ENCODE peak calls at places on chromosomes 2 and 18, in ten cellular contexts. One of them, this sample, is unnamed.

GRCh38 chr2:156125018-156125417 is 207.5 kb downstream of the NR4A2 start:
- DNase-seq in transverse colon: no peak
- DNase-seq in dorsolateral prefrontal cortex: no peak
- DNase-seq in heart left ventricle: no peak
- DNase-seq in psoas muscle: no peak
- DNase-seq in kidney: no peak
- DNase-seq in sigmoid colon: no peak
- DNase-seq in lower lobe of right lung: no peak
- DNase-seq in IMR-90: no peak
- DNase-seq in GM23338: peak; percentile 45
- DNase-seq in this sample: peak; percentile 20

GRCh38 chr2:204871246-204871953 is 326.1 kb downstream of the PARD3B start:
- DNase-seq in IMR-90: peak; percentile 69
- DNase-seq in sigmoid colon: no peak
- DNase-seq in dorsolateral prefrontal cortex: no peak
- DNase-seq in heart left ventricle: no peak
- DNase-seq in kidney: no peak
- DNase-seq in lower lobe of right lung: no peak
- DNase-seq in GM23338: peak; percentile 43
- DNase-seq in psoas muscle: no peak
- DNase-seq in transverse colon: no peak
- DNase-seq in this sample: peak; percentile 18

GRCh38 chr18:12092398-12093229 is 1.0 kb upstream of the ANKRD62 start:
- DNase-seq in lower lobe of right lung: no peak
- DNase-seq in GM23338: peak; percentile 69
- DNase-seq in psoas muscle: no peak
- DNase-seq in dorsolateral prefrontal cortex: no peak
- DNase-seq in IMR-90: no peak
- DNase-seq in transverse colon: peak; percentile 63
- DNase-seq in sigmoid colon: no peak
- DNase-seq in kidney: peak; percentile 45
- DNase-seq in heart left ventricle: no peak
- DNase-seq in this sample: no peak

GRCh38 chr18:42649636-42650035 is 465.8 kb downstream of the RIT2 start:
- DNase-seq in sigmoid colon: no peak
- DNase-seq in transverse colon: no peak
- DNase-seq in psoas muscle: no peak
- DNase-seq in IMR-90: no peak
- DNase-seq in dorsolateral prefrontal cortex: no peak
- DNase-seq in GM23338: no peak
- DNase-seq in lower lobe of right lung: no peak
- DNase-seq in heart left ventricle: no peak
- DNase-seq in kidney: no peak
- DNase-seq in this sample: peak; percentile 44

GRCh38 chr2:102313025-102313424 is 1.7 kb downstream of the IL1RL1 start:
- DNase-seq in sigmoid colon: no peak
- DNase-seq in lower lobe of right lung: no peak
- DNase-seq in heart left ventricle: no peak
- DNase-seq in GM23338: no peak
- DNase-seq in transverse colon: no peak
- DNase-seq in kidney: no peak
- DNase-seq in IMR-90: peak; percentile 95
- DNase-seq in dorsolateral prefrontal cortex: no peak
- DNase-seq in psoas muscle: no peak
- DNase-seq in this sample: no peak

GRCh38 chr2:167013227-167013626 is 124.9 kb downstream of the XIRP2 start:
- DNase-seq in kidney: no peak
- DNase-seq in lower lobe of right lung: no peak
- DNase-seq in psoas muscle: no peak
- DNase-seq in GM23338: no peak
- DNase-seq in transverse colon: no peak
- DNase-seq in IMR-90: peak; percentile 73
- DNase-seq in dorsolateral prefrontal cortex: no peak
- DNase-seq in sigmoid colon: no peak
- DNase-seq in heart left ventricle: no peak
- DNase-seq in this sample: no peak

GRCh38 chr2:61210332-61210981 is 48.5 kb downstream of the C2orf74 start:
- DNase-seq in transverse colon: no peak
- DNase-seq in GM23338: no peak
- DNase-seq in psoas muscle: no peak
- DNase-seq in IMR-90: peak; percentile 87
- DNase-seq in kidney: no peak
- DNase-seq in sigmoid colon: no peak
- DNase-seq in dorsolateral prefrontal cortex: no peak
- DNase-seq in heart left ventricle: no peak
- DNase-seq in lower lobe of right lung: no peak
- DNase-seq in this sample: no peak

GRCh38 chr2:82731824-82732223 is 1727.3 kb downstream of the SUCLG1 start:
- DNase-seq in dorsolateral prefrontal cortex: no peak
- DNase-seq in heart left ventricle: no peak
- DNase-seq in lower lobe of right lung: no peak
- DNase-seq in IMR-90: no peak
- DNase-seq in psoas muscle: no peak
- DNase-seq in kidney: no peak
- DNase-seq in transverse colon: no peak
- DNase-seq in sigmoid colon: no peak
- DNase-seq in GM23338: no peak
- DNase-seq in this sample: no peak

GRCh38 chr2:102422910-102423309 is at the start of gene IL18RAP:
- DNase-seq in lower lobe of right lung: no peak
- DNase-seq in transverse colon: no peak
- DNase-seq in GM23338: no peak
- DNase-seq in kidney: no peak
- DNase-seq in heart left ventricle: no peak
- DNase-seq in dorsolateral prefrontal cortex: no peak
- DNase-seq in IMR-90: no peak
- DNase-seq in sigmoid colon: no peak
- DNase-seq in psoas muscle: no peak
- DNase-seq in this sample: no peak

GRCh38 chr2:24360050-24360962 is at the start of gene ITSN2:
- DNase-seq in kidney: peak; percentile 95
- DNase-seq in GM23338: peak; percentile 89
- DNase-seq in psoas muscle: peak; percentile 90
- DNase-seq in IMR-90: peak; percentile 49
- DNase-seq in dorsolateral prefrontal cortex: peak; percentile 74
- DNase-seq in sigmoid colon: peak; percentile 88
- DNase-seq in lower lobe of right lung: peak; percentile 93
- DNase-seq in transverse colon: peak; percentile 87
- DNase-seq in heart left ventricle: peak; percentile 86
- DNase-seq in this sample: peak; percentile 88

GRCh38 chr2:157444643-157445040 is 753 bp upstream of the CYTIP start:
- DNase-seq in GM23338: no peak
- DNase-seq in heart left ventricle: no peak
- DNase-seq in IMR-90: no peak
- DNase-seq in lower lobe of right lung: no peak
- DNase-seq in sigmoid colon: no peak
- DNase-seq in transverse colon: no peak
- DNase-seq in psoas muscle: no peak
- DNase-seq in dorsolateral prefrontal cortex: no peak
- DNase-seq in kidney: no peak
- DNase-seq in this sample: no peak

GRCh38 chr2:36330456-36331395 is 24.9 kb upstream of the CRIM1 start:
- DNase-seq in IMR-90: peak; percentile 29
- DNase-seq in GM23338: no peak
- DNase-seq in transverse colon: no peak
- DNase-seq in psoas muscle: no peak
- DNase-seq in heart left ventricle: no peak
- DNase-seq in kidney: no peak
- DNase-seq in lower lobe of right lung: no peak
- DNase-seq in dorsolateral prefrontal cortex: no peak
- DNase-seq in sigmoid colon: no peak
- DNase-seq in this sample: no peak

GRCh38 chr2:3334392-3334791 is 43.2 kb downstream of the EIPR1 start:
- DNase-seq in dorsolateral prefrontal cortex: no peak
- DNase-seq in IMR-90: no peak
- DNase-seq in psoas muscle: no peak
- DNase-seq in kidney: no peak
- DNase-seq in transverse colon: no peak
- DNase-seq in heart left ventricle: no peak
- DNase-seq in GM23338: no peak
- DNase-seq in lower lobe of right lung: no peak
- DNase-seq in sigmoid colon: no peak
- DNase-seq in this sample: no peak

GRCh38 chr2:190607657-190608357 is 41.1 kb upstream of the NAB1 start:
- DNase-seq in transverse colon: no peak
- DNase-seq in dorsolateral prefrontal cortex: no peak
- DNase-seq in psoas muscle: no peak
- DNase-seq in IMR-90: peak; percentile 70
- DNase-seq in sigmoid colon: no peak
- DNase-seq in lower lobe of right lung: no peak
- DNase-seq in heart left ventricle: no peak
- DNase-seq in kidney: no peak
- DNase-seq in GM23338: no peak
- DNase-seq in this sample: no peak

GRCh38 chr2:88549616-88550292 is 77.5 kb downstream of the EIF2AK3 start:
- DNase-seq in sigmoid colon: no peak
- DNase-seq in transverse colon: no peak
- DNase-seq in dorsolateral prefrontal cortex: no peak
- DNase-seq in IMR-90: no peak
- DNase-seq in lower lobe of right lung: no peak
- DNase-seq in heart left ventricle: no peak
- DNase-seq in GM23338: peak; percentile 88
- DNase-seq in psoas muscle: no peak
- DNase-seq in kidney: no peak
- DNase-seq in this sample: peak; percentile 11

GRCh38 chr2:88556026-88556425 is 71.2 kb downstream of the EIF2AK3 start:
- DNase-seq in transverse colon: no peak
- DNase-seq in IMR-90: no peak
- DNase-seq in psoas muscle: no peak
- DNase-seq in kidney: no peak
- DNase-seq in sigmoid colon: no peak
- DNase-seq in lower lobe of right lung: no peak
- DNase-seq in heart left ventricle: no peak
- DNase-seq in dorsolateral prefrontal cortex: no peak
- DNase-seq in GM23338: no peak
- DNase-seq in this sample: no peak

GRCh38 chr2:88557290-88557689 is 70.0 kb downstream of the EIF2AK3 start:
- DNase-seq in psoas muscle: no peak
- DNase-seq in kidney: no peak
- DNase-seq in dorsolateral prefrontal cortex: no peak
- DNase-seq in sigmoid colon: no peak
- DNase-seq in heart left ventricle: no peak
- DNase-seq in transverse colon: peak; percentile 12
- DNase-seq in IMR-90: no peak
- DNase-seq in lower lobe of right lung: no peak
- DNase-seq in GM23338: no peak
- DNase-seq in this sample: no peak

GRCh38 chr2:88554189-88554588 is 73.1 kb downstream of the EIF2AK3 start:
- DNase-seq in kidney: no peak
- DNase-seq in psoas muscle: no peak
- DNase-seq in dorsolateral prefrontal cortex: no peak
- DNase-seq in sigmoid colon: no peak
- DNase-seq in GM23338: peak; percentile 63
- DNase-seq in IMR-90: no peak
- DNase-seq in heart left ventricle: no peak
- DNase-seq in transverse colon: no peak
- DNase-seq in lower lobe of right lung: no peak
- DNase-seq in this sample: peak; percentile 31
- TF ChIP-seq CTCF in kidney: peak; percentile 13
- TF ChIP-seq CTCF in psoas muscle: no peak
- TF ChIP-seq CTCF in dorsolateral prefrontal cortex: no peak
- TF ChIP-seq CTCF in sigmoid colon: no peak
- TF ChIP-seq CTCF in GM23338: peak; percentile 89
- TF ChIP-seq CTCF in IMR-90: no peak
- TF ChIP-seq CTCF in heart left ventricle: no peak
- TF ChIP-seq CTCF in transverse colon: no peak
- TF ChIP-seq CTCF in lower lobe of right lung: no peak
- TF ChIP-seq CTCF in this sample: peak; percentile 3

DNA sequence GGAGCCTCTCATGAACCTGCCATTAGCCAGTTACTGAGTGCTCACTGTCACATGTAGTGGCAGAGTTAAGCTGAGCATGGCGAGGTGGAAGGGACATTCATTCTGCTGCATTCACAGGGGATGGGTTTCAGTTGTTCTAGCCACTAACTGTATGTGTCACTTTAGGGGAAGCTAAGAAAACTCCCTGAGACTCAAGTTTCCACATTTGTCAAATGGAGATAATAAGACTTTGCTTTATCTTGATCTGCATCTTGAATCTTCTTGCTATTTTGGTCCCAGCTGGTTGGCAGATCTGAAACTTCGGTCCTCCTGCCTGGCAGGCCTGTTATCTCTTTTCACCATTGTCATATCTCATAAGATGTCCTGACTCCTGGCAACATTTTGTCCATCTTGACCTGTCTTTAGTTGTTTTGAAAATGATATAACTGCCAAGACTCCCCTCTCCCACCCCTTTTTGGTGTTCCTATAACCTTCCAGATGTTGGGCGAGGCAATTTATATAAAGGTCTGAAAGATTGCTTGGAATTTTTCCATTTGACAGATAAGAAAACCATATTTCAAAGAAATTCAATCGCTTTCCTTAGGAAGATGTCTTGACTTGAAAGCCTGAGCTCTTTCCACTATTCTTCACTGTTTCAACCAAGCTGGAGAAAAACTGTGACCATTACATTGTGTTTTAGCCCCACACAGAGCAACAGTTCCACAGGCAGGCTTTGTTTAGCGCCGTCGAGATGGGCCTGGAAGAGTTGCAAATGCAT is 33.3 kb downstream of the MYCN start:
- DNase-seq in transverse colon: no peak
- DNase-seq in kidney: no peak
- DNase-seq in lower lobe of right lung: no peak
- DNase-seq in IMR-90: no peak
- DNase-seq in GM23338: no peak
- DNase-seq in psoas muscle: no peak
- DNase-seq in sigmoid colon: no peak
- DNase-seq in dorsolateral prefrontal cortex: no peak
- DNase-seq in heart left ventricle: no peak
- DNase-seq in this sample: no peak
- H3K27ac ChIP-seq in transverse colon: no peak overlapping the region
- H3K27ac ChIP-seq in kidney: no peak overlapping the region
- H3K27ac ChIP-seq in lower lobe of right lung: no peak overlapping the region
- H3K27ac ChIP-seq in IMR-90: no peak overlapping the region
- H3K27ac ChIP-seq in GM23338: no peak overlapping the region
- H3K27ac ChIP-seq in psoas muscle: no peak overlapping the region
- H3K27ac ChIP-seq in sigmoid colon: no peak overlapping the region
- H3K27ac ChIP-seq in dorsolateral prefrontal cortex: no peak overlapping the region
- H3K27ac ChIP-seq in heart left ventricle: no peak overlapping the region
- H3K27ac ChIP-seq in this sample: no peak overlapping the region

GRCh38 chr18:54647176-54647575 is 56.1 kb downstream of the DYNAP start:
- DNase-seq in dorsolateral prefrontal cortex: no peak
- DNase-seq in lower lobe of right lung: no peak
- DNase-seq in GM23338: peak; percentile 72
- DNase-seq in transverse colon: peak; percentile 22
- DNase-seq in psoas muscle: no peak
- DNase-seq in IMR-90: peak; percentile 4
- DNase-seq in sigmoid colon: no peak
- DNase-seq in heart left ventricle: no peak
- DNase-seq in kidney: no peak
- DNase-seq in this sample: peak; percentile 56
- TF ChIP-seq CTCF in dorsolateral prefrontal cortex: no peak
- TF ChIP-seq CTCF in lower lobe of right lung: peak; percentile 32
- TF ChIP-seq CTCF in GM23338: peak; percentile 81
- TF ChIP-seq CTCF in transverse colon: peak; percentile 31
- TF ChIP-seq CTCF in psoas muscle: no peak
- TF ChIP-seq CTCF in IMR-90: peak; percentile 19
- TF ChIP-seq CTCF in sigmoid colon: no peak
- TF ChIP-seq CTCF in heart left ventricle: no peak
- TF ChIP-seq CTCF in kidney: peak; percentile 43
- TF ChIP-seq CTCF in this sample: peak; percentile 52

GRCh38 chr2:202871161-202872141 is at the start of gene ICA1L:
- DNase-seq in dorsolateral prefrontal cortex: peak; percentile 57
- DNase-seq in sigmoid colon: peak; percentile 79
- DNase-seq in heart left ventricle: peak; percentile 68
- DNase-seq in GM23338: peak; percentile 78
- DNase-seq in kidney: peak; percentile 88
- DNase-seq in IMR-90: peak; percentile 49
- DNase-seq in psoas muscle: peak; percentile 83
- DNase-seq in transverse colon: peak; percentile 56
- DNase-seq in lower lobe of right lung: peak; percentile 74
- DNase-seq in this sample: peak; percentile 68

GRCh38 chr2:202870431-202871160 is 970 bp downstream of the ICA1L start:
- DNase-seq in psoas muscle: peak; percentile 78
- DNase-seq in GM23338: peak; percentile 95
- DNase-seq in IMR-90: peak; percentile 36
- DNase-seq in heart left ventricle: peak; percentile 49
- DNase-seq in lower lobe of right lung: peak; percentile 63
- DNase-seq in kidney: peak; percentile 88
- DNase-seq in sigmoid colon: peak; percentile 83
- DNase-seq in dorsolateral prefrontal cortex: peak; percentile 77
- DNase-seq in transverse colon: peak; percentile 57
- DNase-seq in this sample: peak; percentile 65
- H3K27ac ChIP-seq in psoas muscle: peak overlapping the region; percentile 77
- H3K27ac ChIP-seq in GM23338: no peak overlapping the region
- H3K27ac ChIP-seq in IMR-90: peak overlapping the region; percentile 2
- H3K27ac ChIP-seq in heart left ventricle: peak overlapping the region; percentile 83
- H3K27ac ChIP-seq in lower lobe of right lung: peak overlapping the region; percentile 74
- H3K27ac ChIP-seq in kidney: peak overlapping the region; percentile 67
- H3K27ac ChIP-seq in sigmoid colon: peak overlapping the region; percentile 88
- H3K27ac ChIP-seq in dorsolateral prefrontal cortex: peak overlapping the region; percentile 93
- H3K27ac ChIP-seq in transverse colon: peak overlapping the region; percentile 82
- H3K27ac ChIP-seq in this sample: peak overlapping the region; percentile 85

This sample was measured in cardiac muscle cell.